ENCODE peak calls at places on chromosomes 1 and 21, in eight cellular contexts. Y is CD8-positive, alpha-beta memory T cell; W is endodermal cell; P is tibial nerve; U is neural progenitor cell; J is esophagus squamous epithelium; D is A549; Q is IMR-90. X is an unnamed sample.
A peak's percentile ranks its signal among the peaks of the same experiment; 100 is the strongest.

GRCh38 chr1:17295292-17295691 is 12.7 kb upstream of the PADI4 start:
- DNase-seq in U (no peak), W (no peak), D (no peak), Y (no peak), J (no peak), Q (no peak), P (no peak), X (no peak)

GRCh38 chr1:28096210-28097099 is 8.0 kb upstream of the EYA3 start:
- DNase-seq in P (no peak), J (no peak), Q (no peak), Y (no peak), D (no peak), U (no peak), W (no peak), X (no peak)

GRCh38 chr1:15531682-15532081 is 5.0 kb downstream of the DNAJC16 start:
- DNase-seq in U (no peak), P (no peak), J (no peak), Q (no peak), Y (no peak), D (no peak), W (no peak), X (no peak)

GRCh38 chr1:167182571-167183320 is 37.9 kb upstream of the POU2F1 start:
- DNase-seq in Q (no peak), W (no peak), D (no peak), U (no peak), J (no peak), Y (no peak), P (no peak), X (no peak)

GRCh38 chr1:109201123-109201703 is 12.5 kb upstream of the SARS1 start:
- DNase-seq in J (no peak), Y (no peak), D (peak; percentile 49), P (no peak), U (peak; percentile 84), Q (peak; percentile 96), W (peak; percentile 90), X (no peak)

GRCh38 chr1:243525085-243525487 is 269.2 kb downstream of the SDCCAG8 start:
- DNase-seq in D (peak; percentile 31), Y (no peak), Q (peak; percentile 87), U (no peak), J (no peak), W (no peak), P (no peak), X (no peak)

GRCh38 chr1:208652300-208653160 is 408.3 kb upstream of the PLXNA2 start:
- DNase-seq in P (peak; percentile 10), D (peak; percentile 56), Y (no peak), U (peak; percentile 78), Q (peak; percentile 66), J (no peak), W (peak; percentile 86), X (peak; percentile 36)

GRCh38 chr21:31335957-31336738 is 7.9 kb downstream of the TIAM1 start:
- DNase-seq in Q (peak; percentile 95), D (no peak), J (no peak), P (peak; percentile 43), Y (no peak), W (no peak), U (no peak), X (no peak)

GRCh38 chr1:247210386-247211117 is 38.7 kb upstream of the ZNF124 start:
- DNase-seq in P (peak; percentile 98), D (peak; percentile 95), Y (peak; percentile 93), W (peak; percentile 99), J (peak; percentile 84), Q (peak; percentile 85), U (peak; percentile 99), X (peak; percentile 91)

GRCh38 chr1:247212012-247212411 is 40.2 kb upstream of the ZNF124 start:
- DNase-seq in Q (no peak), W (no peak), U (no peak), Y (no peak), P (no peak), D (no peak), J (no peak), X (no peak)

GRCh38 chr1:247210062-247210385 is 38.2 kb upstream of the ZNF124 start:
- DNase-seq in D (no peak), U (no peak), J (no peak), Q (peak; percentile 15), W (no peak), Y (no peak), P (no peak), X (no peak)

GRCh38 chr1:247211339-247211738 is 39.5 kb upstream of the ZNF124 start:
- DNase-seq in D (no peak), P (no peak), U (peak; percentile 9), Y (no peak), Q (no peak), W (no peak), J (no peak), X (no peak)

GRCh38 chr1:247209306-247209900 is 37.6 kb upstream of the ZNF124 start:
- DNase-seq in U (no peak), Y (no peak), Q (peak; percentile 1), J (no peak), W (no peak), D (no peak), P (no peak), X (no peak)
- H3K27ac ChIP-seq in U (no peak overlapping the region), Y (peak overlapping the region; percentile 90), Q (no peak overlapping the region), J (no peak overlapping the region), W (no peak overlapping the region), D (no peak overlapping the region), P (no peak overlapping the region), X (peak overlapping the region; percentile 88)

GRCh38 chr1:179029293-179029692 is 3.6 kb downstream of the FAM20B start:
- DNase-seq in Q (no peak), U (no peak), J (no peak), Y (no peak), W (no peak), D (no peak), P (no peak), X (no peak)

GRCh38 chr1:179026813-179027664 is 1.3 kb downstream of the FAM20B start:
- DNase-seq in J (no peak), P (no peak), W (no peak), Q (no peak), U (no peak), D (no peak), Y (no peak), X (no peak)

GRCh38 chr1:179025125-179025974 is at the start of gene FAM20B:
- DNase-seq in Q (peak; percentile 88), J (peak; percentile 68), Y (peak; percentile 85), W (peak; percentile 98), D (peak; percentile 95), U (peak; percentile 96), P (peak; percentile 84), X (peak; percentile 94)

GRCh38 chr1:179023946-179024345 is 1.7 kb upstream of the FAM20B start:
- DNase-seq in J (no peak), D (no peak), Q (no peak), U (no peak), W (no peak), Y (no peak), P (no peak), X (no peak)

GRCh38 chr1:179025975-179026812 is 500 bp downstream of the FAM20B start:
- DNase-seq in U (peak; percentile 90), Q (no peak), P (peak; percentile 42), D (peak; percentile 77), J (no peak), Y (peak; percentile 64), W (peak; percentile 86), X (peak; percentile 69)
- H3K4me1 ChIP-seq in U (peaks cover 24% of the 10 kb centered on the region), Q (no peaks in the 10 kb centered on the region), P (peaks cover 71% of the 10 kb centered on the region), D (peaks cover 46% of the 10 kb centered on the region), J (no peaks in the 10 kb centered on the region), Y (peaks cover 16% of the 10 kb centered on the region), W (peaks cover 7% of the 10 kb centered on the region), X (peaks cover 30% of the 10 kb centered on the region)

GRCh38 chr1:84300991-84301758 is at the start of gene SAMD13:
- DNase-seq in D (peak; percentile 70), W (no peak), Q (peak; percentile 69), P (peak; percentile 80), U (peak; percentile 16), Y (no peak), J (no peak), X (peak; percentile 31)

GRCh38 chr1:84301759-84302380 is 362 bp downstream of the SAMD13 start:
- DNase-seq in P (no peak), D (no peak), W (no peak), Q (no peak), U (no peak), J (no peak), Y (no peak), X (no peak)

GRCh38 chr1:84299536-84300260 is 1.8 kb upstream of the SAMD13 start:
- DNase-seq in D (no peak), U (no peak), P (no peak), Q (peak; percentile 18), J (no peak), W (no peak), Y (no peak), X (no peak)

GRCh38 chr1:84300501-84300900 is 1.0 kb upstream of the SAMD13 start:
- DNase-seq in Q (no peak), D (no peak), J (no peak), Y (no peak), U (no peak), W (no peak), P (no peak), X (no peak)

DNA sequence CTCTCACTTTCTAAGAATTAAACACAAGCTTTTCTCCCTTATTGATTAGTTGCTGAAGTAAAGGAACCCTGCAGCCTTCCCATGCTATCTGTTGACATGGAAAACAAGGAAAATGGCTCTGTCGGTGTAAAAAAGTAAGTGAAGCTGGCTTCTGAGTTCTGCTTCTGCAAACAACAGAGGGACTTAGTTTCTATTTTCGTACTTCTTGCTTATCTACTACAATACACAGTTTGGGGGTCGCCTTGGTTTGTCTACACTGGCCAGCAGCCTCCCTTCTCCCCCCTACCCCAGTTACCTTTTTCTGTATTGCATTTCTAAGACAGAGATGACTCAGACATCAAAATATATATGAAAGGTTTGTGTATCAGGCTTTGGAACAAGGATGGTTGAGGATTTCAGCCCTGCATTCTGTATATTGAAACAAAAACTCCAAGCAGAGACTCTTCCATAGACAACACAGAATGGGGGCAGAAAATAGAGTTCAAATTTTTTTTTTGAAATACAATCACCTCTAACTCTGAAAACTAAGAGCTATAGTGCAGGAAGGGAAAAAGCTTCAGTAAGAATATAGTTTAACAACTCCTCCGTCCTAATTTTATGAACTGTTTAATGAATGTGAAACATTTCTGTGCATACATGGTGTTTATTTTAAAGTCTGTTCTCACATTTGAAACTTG is 1.8 kb downstream of the SAMD13 start:
- DNase-seq in Q (peak; percentile 17), Y (no peak), J (no peak), W (no peak), P (no peak), U (no peak), D (no peak), X (no peak)
- H3K27ac ChIP-seq in Q (peak overlapping the region; percentile 88), Y (no peak overlapping the region), J (peak overlapping the region; percentile 66), W (peak overlapping the region; percentile 56), P (peak overlapping the region; percentile 6), U (peak overlapping the region; percentile 38), D (peak overlapping the region; percentile 67), X (no peak overlapping the region)

GRCh38 chr1:110242062-110242461 is 31.9 kb downstream of the KCNC4 start:
- DNase-seq in Y (no peak), Q (no peak), W (peak; percentile 63), D (no peak), J (no peak), U (no peak), P (no peak), X (no peak)

GRCh38 chr1:110242731-110243130 is 32.6 kb downstream of the KCNC4 start:
- DNase-seq in J (no peak), W (no peak), D (no peak), Y (no peak), Q (no peak), P (no peak), U (no peak), X (no peak)

GRCh38 chr1:110243581-110243980 is 33.5 kb downstream of the KCNC4 start:
- DNase-seq in D (no peak), W (no peak), U (peak; percentile 46), J (no peak), Q (no peak), P (no peak), Y (no peak), X (no peak)

GRCh38 chr1:110241516-110241915 is 31.4 kb downstream of the KCNC4 start:
- DNase-seq in Y (no peak), W (no peak), Q (no peak), D (no peak), U (no peak), P (no peak), J (no peak), X (no peak)

DNA sequence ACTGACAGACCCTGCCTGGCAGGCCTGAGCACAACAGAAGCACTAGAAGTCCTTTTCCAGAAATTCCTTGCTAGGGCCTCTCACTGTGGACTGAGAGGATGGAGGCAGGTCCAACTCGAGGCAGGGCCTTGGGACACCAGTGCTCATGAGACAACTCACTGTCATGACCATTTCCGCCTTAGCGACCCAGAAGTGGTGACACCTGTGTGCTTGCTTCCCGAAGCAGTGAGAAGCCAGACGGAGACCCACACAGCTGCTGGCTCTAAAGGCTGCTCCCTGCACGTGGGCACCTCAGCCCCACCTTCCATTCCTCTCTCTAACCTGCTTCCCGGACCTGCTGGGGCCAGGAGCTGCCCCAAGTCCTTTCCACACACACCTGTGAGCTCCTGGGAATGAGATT is 33.0 kb downstream of the KCNC4 start:
- DNase-seq in J (no peak), Y (no peak), U (no peak), D (no peak), P (no peak), W (peak; percentile 65), Q (no peak), X (no peak)
- H3K4me1 ChIP-seq in J (peaks cover 9% of the 10 kb centered on the region), Y (no peaks in the 10 kb centered on the region), U (peaks cover 24% of the 10 kb centered on the region), D (no peaks in the 10 kb centered on the region), P (peaks cover 6% of the 10 kb centered on the region), W (no peaks in the 10 kb centered on the region), Q (no peaks in the 10 kb centered on the region), X (no peaks in the 10 kb centered on the region)

X was measured in CD4-positive, CD25-positive, alpha-beta regulatory T cell.